ENCODE peak calls at places on chromosomes 3 and 15, in four cellular contexts. H is K562, J is GM12878, X is WTC11. Z is an unnamed sample.

GRCh38 chr3:183764854-183765731 is 60.3 kb downstream of the MAP6D1 start:
- DNase-seq in J (no peak), X (no peak), H (no peak), Z (no peak)

GRCh38 chr3:9316881-9317341 is 45.9 kb upstream of the THUMPD3 start:
- DNase-seq in J (no peak), X (peak), H (no peak), Z (no peak)

GRCh38 chr3:193660698-193661400 is 67.8 kb downstream of the OPA1 start:
- DNase-seq in X (no peak), J (no peak), H (peak), Z (no peak)

GRCh38 chr3:152073267-152073666 is 195.5 kb upstream of the MBNL1 start:
- DNase-seq in X (no peak), J (no peak), H (no peak), Z (no peak)

GRCh38 chr3:20482350-20482749 is 296.3 kb upstream of the SGO1 start:
- DNase-seq in H (no peak), X (no peak), J (no peak), Z (no peak)

GRCh38 chr15:62124176-62124952 is 40.7 kb downstream of the C2CD4B start:
- DNase-seq in X (no peak), J (no peak), H (no peak), Z (peak)

GRCh38 chr3:128555098-128555825 is 62.3 kb upstream of the GATA2 start:
- DNase-seq in J (no peak), X (peak), H (no peak), Z (no peak)

GRCh38 chr3:169869484-169870304 is at the start of gene LRRC31:
- DNase-seq in J (no peak), X (no peak), H (no peak), Z (no peak)

GRCh38 chr15:96316953-96317629 is 13.4 kb upstream of the NR2F2 start:
- DNase-seq in X (no peak), J (no peak), H (peak), Z (no peak)

GRCh38 chr3:121660356-121661171 is at the start of gene HCLS1:
- DNase-seq in H (peak), J (peak), X (no peak), Z (no peak)

GRCh38 chr3:38247366-38248035 is 18.1 kb upstream of the SLC22A13 start:
- DNase-seq in X (no peak), H (no peak), J (no peak), Z (peak)

GRCh38 chr15:86892774-86893449 is 813.2 kb downstream of the AGBL1 start:
- DNase-seq in H (no peak), X (no peak), J (no peak), Z (no peak)

GRCh38 chr3:35677797-35678196 is 38.5 kb downstream of the ARPP21 start:
- DNase-seq in H (no peak), J (no peak), X (no peak), Z (no peak)

GRCh38 chr3:60708191-60708975 is 542.9 kb downstream of the FHIT start:
- DNase-seq in X (no peak), J (no peak), H (no peak), Z (no peak)

GRCh38 chr3:65479967-65480366 is 558.8 kb downstream of the MAGI1 start:
- DNase-seq in J (no peak), H (no peak), X (no peak), Z (no peak)

GRCh38 chr3:10744098-10744465 is 71.9 kb upstream of the SLC6A11 start:
- DNase-seq in X (peak), H (peak), J (no peak), Z (peak)

GRCh38 chr3:114481113-114481512 is 187.3 kb downstream of the TIGIT start:
- DNase-seq in H (no peak), J (no peak), X (no peak), Z (no peak)

GRCh38 chr15:26971303-26972018 is 480 bp downstream of the GABRG3 start:
- DNase-seq in X (peak), J (no peak), H (no peak), Z (no peak)

GRCh38 chr15:74396146-74396438 is 28.6 kb upstream of the CYP11A1 start:
- DNase-seq in H (no peak), J (no peak), X (no peak), Z (no peak)

GRCh38 chr3:98778852-98779379 is 15.8 kb downstream of the ST3GAL6 start:
- DNase-seq in X (no peak), J (no peak), H (no peak), Z (peak)

GRCh38 chr3:54168451-54168850 is 46.1 kb downstream of the CACNA2D3 start:
- DNase-seq in H (no peak), J (no peak), X (peak), Z (no peak)

GRCh38 chr3:13069495-13069894 is 3.7 kb downstream of the IQSEC1 start:
- DNase-seq in H (no peak), J (peak), X (no peak), Z (no peak)

GRCh38 chr3:101978348-101978747 is 129.0 kb downstream of the NFKBIZ start:
- DNase-seq in H (no peak), J (no peak), X (no peak), Z (no peak)

GRCh38 chr3:71064288-71064975 is 519.1 kb downstream of the FOXP1 start:
- DNase-seq in H (peak), J (no peak), X (peak), Z (peak)
- TF ChIP-seq ETV6 in H (no peak), J (no peak), X (no peak), Z (no peak)

GRCh38 chr3:27903447-27903846 is 181.3 kb upstream of the EOMES start:
- DNase-seq in J (no peak), X (no peak), H (no peak), Z (no peak)
- TF ChIP-seq ETV6 in J (no peak), X (no peak), H (no peak), Z (no peak)

GRCh38 chr3:167184511-167184910 is 195.6 kb downstream of the ZBBX start:
- DNase-seq in X (peak), J (no peak), H (no peak), Z (peak)
- TF ChIP-seq ETV6 in X (no peak), J (no peak), H (no peak), Z (no peak)

GRCh38 chr15:48643776-48644497 is 1.6 kb downstream of the FBN1 start:
- DNase-seq in J (no peak), X (no peak), H (no peak), Z (no peak)

GRCh38 chr15:48646364-48646763 is 855 bp upstream of the FBN1 start:
- DNase-seq in J (no peak), X (no peak), H (no peak), Z (no peak)

GRCh38 chr15:48645558-48646330 is at the start of gene FBN1:
- DNase-seq in X (peak), J (peak), H (no peak), Z (peak)

GRCh38 chr15:48644498-48644826 is 1.0 kb downstream of the FBN1 start:
- DNase-seq in H (no peak), X (no peak), J (no peak), Z (no peak)

DNA sequence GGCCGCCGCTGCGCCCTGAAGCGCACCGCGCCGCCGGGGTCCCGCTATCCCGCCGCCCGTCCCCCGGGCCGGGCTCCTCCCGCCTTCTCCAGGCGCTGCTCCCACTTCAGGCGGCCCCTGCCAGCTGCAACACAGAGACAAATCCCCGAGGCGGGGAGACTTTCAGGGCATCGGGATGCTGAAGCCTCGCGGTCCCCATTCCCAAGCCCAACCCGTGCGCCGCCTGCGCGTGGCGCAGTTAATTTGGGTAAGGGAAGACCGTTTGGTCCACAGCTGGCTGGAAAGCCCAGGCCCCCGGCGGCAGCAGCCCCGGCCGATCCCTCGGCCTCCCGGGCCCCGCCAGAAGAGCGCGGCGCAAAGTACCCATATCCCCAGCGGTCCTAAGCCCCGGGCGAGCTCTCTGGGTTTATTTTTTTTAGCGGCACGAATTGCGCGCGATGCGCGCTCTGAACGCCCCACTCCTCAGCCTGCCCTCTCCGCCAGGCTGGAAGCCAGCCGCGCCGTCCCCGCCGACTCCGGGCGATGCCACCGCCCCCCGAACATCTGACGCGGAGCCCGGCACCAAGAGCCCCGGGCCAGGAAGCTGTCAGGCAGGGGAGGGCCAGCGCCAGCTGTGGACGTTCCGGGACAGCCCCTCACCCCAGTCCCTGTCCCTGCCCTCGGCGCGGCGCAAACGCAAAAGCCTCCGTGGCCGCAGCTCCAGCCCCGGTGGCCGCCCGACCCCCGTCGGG is 517 bp downstream of the FBN1 start:
- DNase-seq in X (peak), J (no peak), H (no peak), Z (no peak)
- TF ChIP-seq ETV6 in X (no peak), J (no peak), H (no peak), Z (no peak)

GRCh38 chr3:126357299-126358037 is at the start of gene KLF15:
- DNase-seq in J (no peak), X (peak), H (peak), Z (peak)

GRCh38 chr3:126356373-126357298 is 572 bp downstream of the KLF15 start:
- DNase-seq in H (no peak), X (no peak), J (no peak), Z (no peak)

GRCh38 chr3:126355251-126355650 is 2.0 kb downstream of the KLF15 start:
- DNase-seq in J (no peak), X (no peak), H (peak), Z (no peak)

GRCh38 chr3:126354776-126355175 is 2.4 kb downstream of the KLF15 start:
- DNase-seq in J (no peak), X (no peak), H (no peak), Z (no peak)

DNA sequence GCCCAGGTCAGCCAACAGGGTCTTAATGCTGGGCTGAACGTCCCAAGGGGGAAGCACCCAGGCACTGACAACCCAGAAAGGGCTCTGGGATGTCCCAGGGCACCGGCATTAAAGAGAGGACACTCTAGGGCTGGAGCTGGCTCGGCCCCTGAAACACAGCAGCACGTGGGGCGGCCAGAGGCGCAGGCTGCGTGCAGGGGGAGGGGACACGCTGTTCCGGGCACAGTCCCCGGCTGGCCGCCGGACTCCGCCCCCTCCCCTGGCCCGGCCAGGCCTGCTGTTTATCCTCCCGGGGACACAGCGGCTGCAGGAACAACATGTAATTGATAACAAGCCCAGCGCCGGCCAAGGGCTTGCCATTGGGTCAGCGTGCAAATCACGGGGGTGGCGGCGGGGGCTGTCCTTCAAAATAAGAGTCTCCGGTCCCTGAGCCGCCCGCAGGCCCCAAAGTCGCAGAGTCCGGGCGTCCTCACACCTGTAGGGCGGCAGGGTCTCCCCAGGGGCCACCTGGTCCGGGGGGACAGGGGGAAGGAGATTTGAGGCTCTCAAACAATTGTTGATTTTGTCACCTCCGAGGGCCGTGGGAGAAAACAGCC is 1.3 kb downstream of the KLF15 start:
- DNase-seq in H (peak), J (no peak), X (peak), Z (peak)
- TF ChIP-seq ETV6 in H (no peak), J (no peak), X (peak), Z (peak)

Z was measured in HepG2.